ENCODE peak calls at places on chromosomes 2 and 18, in four cellular contexts. One of them, this sample, is unnamed.

GRCh38 chr18:12027480-12027879 is 46.2 kb downstream of the IMPA2 start:
- DNase-seq in sigmoid colon: peak; percentile 25
- DNase-seq in fibroblast of pulmonary artery: no peak
- DNase-seq in BJ: no peak
- DNase-seq in this sample: no peak

GRCh38 chr2:108910541-108911396 is 78.3 kb downstream of the EDAR start:
- DNase-seq in sigmoid colon: no peak
- DNase-seq in fibroblast of pulmonary artery: no peak
- DNase-seq in BJ: no peak
- DNase-seq in this sample: no peak

GRCh38 chr18:45962461-45962860 is 4.7 kb downstream of the EPG5 start:
- DNase-seq in sigmoid colon: no peak
- DNase-seq in fibroblast of pulmonary artery: peak; percentile 68
- DNase-seq in BJ: peak; percentile 25
- DNase-seq in this sample: peak; percentile 85

GRCh38 chr18:59884331-59884730 is 15.5 kb upstream of the PMAIP1 start:
- DNase-seq in sigmoid colon: no peak
- DNase-seq in fibroblast of pulmonary artery: no peak
- DNase-seq in BJ: no peak
- DNase-seq in this sample: no peak

GRCh38 chr18:80210312-80211083 is 36.8 kb downstream of the PARD6G start:
- DNase-seq in sigmoid colon: peak; percentile 11
- DNase-seq in fibroblast of pulmonary artery: no peak
- DNase-seq in BJ: no peak
- DNase-seq in this sample: no peak

GRCh38 chr18:3979024-3979423 is 476.1 kb downstream of the DLGAP1 start:
- DNase-seq in sigmoid colon: no peak
- DNase-seq in fibroblast of pulmonary artery: no peak
- DNase-seq in BJ: no peak
- DNase-seq in this sample: no peak

GRCh38 chr18:13437801-13438506 is 219.4 kb downstream of the LDLRAD4 start:
- DNase-seq in sigmoid colon: peak; percentile 33
- DNase-seq in fibroblast of pulmonary artery: no peak
- DNase-seq in BJ: no peak
- DNase-seq in this sample: no peak

GRCh38 chr2:237435844-237436590 is 22.1 kb upstream of the COL6A3 start:
- DNase-seq in sigmoid colon: no peak
- DNase-seq in fibroblast of pulmonary artery: peak; percentile 92
- DNase-seq in BJ: no peak
- DNase-seq in this sample: no peak

GRCh38 chr2:217919781-217920351 is 82.9 kb downstream of the TNS1 start:
- DNase-seq in sigmoid colon: peak; percentile 95
- DNase-seq in fibroblast of pulmonary artery: peak; percentile 89
- DNase-seq in BJ: no peak
- DNase-seq in this sample: no peak

GRCh38 chr2:152065945-152066344 is 32.9 kb downstream of the CACNB4 start:
- DNase-seq in sigmoid colon: no peak
- DNase-seq in fibroblast of pulmonary artery: no peak
- DNase-seq in BJ: no peak
- DNase-seq in this sample: no peak

GRCh38 chr2:240816584-240817495 is 3.2 kb downstream of the KIF1A start:
- DNase-seq in sigmoid colon: peak; percentile 57
- DNase-seq in fibroblast of pulmonary artery: no peak
- DNase-seq in BJ: no peak
- DNase-seq in this sample: no peak

GRCh38 chr18:63098014-63098981 is 221.3 kb downstream of the BCL2 start:
- DNase-seq in sigmoid colon: no peak
- DNase-seq in fibroblast of pulmonary artery: no peak
- DNase-seq in BJ: no peak
- DNase-seq in this sample: no peak

GRCh38 chr2:20424300-20425290 is 22.3 kb upstream of the RHOB start:
- DNase-seq in sigmoid colon: peak; percentile 76
- DNase-seq in fibroblast of pulmonary artery: peak; percentile 80
- DNase-seq in BJ: peak; percentile 73
- DNase-seq in this sample: no peak

GRCh38 chr18:36365836-36366775 is 68.6 kb downstream of the FHOD3 start:
- DNase-seq in sigmoid colon: no peak
- DNase-seq in fibroblast of pulmonary artery: no peak
- DNase-seq in BJ: no peak
- DNase-seq in this sample: no peak

GRCh38 chr2:234592541-234592940 is 95.7 kb upstream of the ARL4C start:
- DNase-seq in sigmoid colon: no peak
- DNase-seq in fibroblast of pulmonary artery: no peak
- DNase-seq in BJ: no peak
- DNase-seq in this sample: no peak

GRCh38 chr18:9348766-9349165 is 14.2 kb downstream of the TWSG1 start:
- DNase-seq in sigmoid colon: no peak
- DNase-seq in fibroblast of pulmonary artery: no peak
- DNase-seq in BJ: no peak
- DNase-seq in this sample: no peak

GRCh38 chr2:147925886-147926285 is 81.1 kb downstream of the ACVR2A start:
- DNase-seq in sigmoid colon: no peak
- DNase-seq in fibroblast of pulmonary artery: peak; percentile 74
- DNase-seq in BJ: no peak
- DNase-seq in this sample: no peak

GRCh38 chr2:100599566-100599965 is 36.8 kb downstream of the PDCL3 start:
- DNase-seq in sigmoid colon: no peak
- DNase-seq in fibroblast of pulmonary artery: no peak
- DNase-seq in BJ: no peak
- DNase-seq in this sample: no peak

GRCh38 chr18:45890606-45891005 is 65.1 kb downstream of the SIGLEC15 start:
- DNase-seq in sigmoid colon: no peak
- DNase-seq in fibroblast of pulmonary artery: no peak
- DNase-seq in BJ: no peak
- DNase-seq in this sample: no peak

GRCh38 chr2:109266998-109267854 is 138.2 kb downstream of the SH3RF3 start:
- DNase-seq in sigmoid colon: peak; percentile 62
- DNase-seq in fibroblast of pulmonary artery: peak; percentile 84
- DNase-seq in BJ: no peak
- DNase-seq in this sample: no peak

GRCh38 chr2:4246364-4247131 is 543.2 kb downstream of the DCDC2C start:
- DNase-seq in sigmoid colon: no peak
- DNase-seq in fibroblast of pulmonary artery: no peak
- DNase-seq in BJ: no peak
- DNase-seq in this sample: no peak

GRCh38 chr2:222677981-222678380 is 6.5 kb downstream of the MOGAT1 start:
- DNase-seq in sigmoid colon: no peak
- DNase-seq in fibroblast of pulmonary artery: no peak
- DNase-seq in BJ: no peak
- DNase-seq in this sample: no peak
- TF ChIP-seq CTCF in sigmoid colon: no peak
- TF ChIP-seq CTCF in fibroblast of pulmonary artery: no peak
- TF ChIP-seq CTCF in BJ: no peak
- TF ChIP-seq CTCF in this sample: peak; percentile 24

GRCh38 chr2:188410504-188411235 is 119.0 kb downstream of the GULP1 start:
- DNase-seq in sigmoid colon: no peak
- DNase-seq in fibroblast of pulmonary artery: peak; percentile 16
- DNase-seq in BJ: no peak
- DNase-seq in this sample: no peak
- H3K4me3 ChIP-seq in sigmoid colon: no peak overlapping the region
- H3K4me3 ChIP-seq in fibroblast of pulmonary artery: no peak overlapping the region
- H3K4me3 ChIP-seq in BJ: no peak overlapping the region
- H3K4me3 ChIP-seq in this sample: no peak overlapping the region

DNA sequence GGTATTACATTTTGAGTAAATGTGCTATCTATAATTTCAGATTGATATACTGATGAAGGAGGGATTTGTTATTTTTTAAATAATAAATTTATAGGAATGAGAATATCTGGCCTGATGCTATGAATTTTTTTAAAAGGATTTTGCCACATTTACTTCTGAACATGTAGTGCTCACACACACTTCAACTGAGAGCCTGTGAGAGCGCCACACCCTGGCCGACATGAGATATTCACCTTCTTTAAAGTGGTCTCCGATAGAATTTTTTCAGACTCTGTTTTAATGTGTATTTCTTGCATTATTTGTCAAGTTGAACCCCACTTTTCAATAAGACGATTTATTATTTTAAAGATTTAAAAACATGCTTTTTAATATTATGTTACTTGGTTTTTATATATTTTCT is 813.3 kb downstream of the DCC start:
- DNase-seq in sigmoid colon: no peak
- DNase-seq in fibroblast of pulmonary artery: peak; percentile 2
- DNase-seq in BJ: no peak
- DNase-seq in this sample: no peak
- TF ChIP-seq CTCF in sigmoid colon: no peak
- TF ChIP-seq CTCF in fibroblast of pulmonary artery: no peak
- TF ChIP-seq CTCF in BJ: no peak
- TF ChIP-seq CTCF in this sample: peak; percentile 31

GRCh38 chr2:233422649-233423435 is 68.5 kb downstream of the DGKD start:
- DNase-seq in sigmoid colon: no peak
- DNase-seq in fibroblast of pulmonary artery: no peak
- DNase-seq in BJ: no peak
- DNase-seq in this sample: no peak
- H3K4me3 ChIP-seq in sigmoid colon: no peak overlapping the region
- H3K4me3 ChIP-seq in fibroblast of pulmonary artery: no peak overlapping the region
- H3K4me3 ChIP-seq in BJ: no peak overlapping the region
- H3K4me3 ChIP-seq in this sample: no peak overlapping the region

GRCh38 chr18:68623342-68623741 is 91.6 kb downstream of the TMX3 start:
- DNase-seq in sigmoid colon: peak; percentile 66
- DNase-seq in fibroblast of pulmonary artery: peak; percentile 86
- DNase-seq in BJ: peak; percentile 9
- DNase-seq in this sample: peak; percentile 38
- TF ChIP-seq CTCF in sigmoid colon: peak; percentile 53
- TF ChIP-seq CTCF in fibroblast of pulmonary artery: peak; percentile 88
- TF ChIP-seq CTCF in BJ: peak; percentile 86
- TF ChIP-seq CTCF in this sample: peak; percentile 92

GRCh38 chr2:46945671-46946070 is 30.1 kb upstream of the MCFD2 start:
- DNase-seq in sigmoid colon: no peak
- DNase-seq in fibroblast of pulmonary artery: no peak
- DNase-seq in BJ: no peak
- DNase-seq in this sample: no peak

GRCh38 chr2:46939596-46940359 is 24.2 kb upstream of the MCFD2 start:
- DNase-seq in sigmoid colon: no peak
- DNase-seq in fibroblast of pulmonary artery: no peak
- DNase-seq in BJ: no peak
- DNase-seq in this sample: peak; percentile 54

GRCh38 chr2:46943881-46944798 is 28.5 kb upstream of the MCFD2 start:
- DNase-seq in sigmoid colon: no peak
- DNase-seq in fibroblast of pulmonary artery: no peak
- DNase-seq in BJ: no peak
- DNase-seq in this sample: no peak

GRCh38 chr2:46942143-46942526 is 26.5 kb upstream of the MCFD2 start:
- DNase-seq in sigmoid colon: no peak
- DNase-seq in fibroblast of pulmonary artery: no peak
- DNase-seq in BJ: no peak
- DNase-seq in this sample: no peak

GRCh38 chr2:46942891-46943626 is 27.5 kb upstream of the MCFD2 start:
- DNase-seq in sigmoid colon: no peak
- DNase-seq in fibroblast of pulmonary artery: no peak
- DNase-seq in BJ: no peak
- DNase-seq in this sample: no peak
- H3K4me3 ChIP-seq in sigmoid colon: peak overlapping the region; percentile 92
- H3K4me3 ChIP-seq in fibroblast of pulmonary artery: peak overlapping the region; percentile 91
- H3K4me3 ChIP-seq in BJ: peak overlapping the region; percentile 95
- H3K4me3 ChIP-seq in this sample: no peak overlapping the region

DNA sequence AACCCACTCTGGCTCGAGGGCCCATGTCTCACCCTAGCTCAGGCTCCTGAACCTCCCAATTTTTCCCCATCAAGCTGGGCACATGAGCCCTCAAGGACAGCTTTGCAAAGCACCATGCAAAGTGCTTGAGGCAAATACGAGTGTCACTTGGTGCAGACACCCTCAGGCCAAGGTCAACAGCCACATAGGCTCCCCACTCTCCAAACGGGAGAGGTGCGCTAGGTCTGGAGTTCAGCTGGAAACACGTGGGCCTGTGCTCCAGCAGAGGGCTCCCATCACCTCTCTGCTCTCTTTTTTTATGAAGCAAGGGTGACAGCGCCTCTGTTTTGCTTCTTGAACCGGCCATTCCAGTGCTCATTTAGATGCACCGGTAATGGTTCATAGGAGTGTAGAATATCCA is 11.9 kb upstream of the ARHGAP25 start:
- DNase-seq in sigmoid colon: no peak
- DNase-seq in fibroblast of pulmonary artery: peak; percentile 8
- DNase-seq in BJ: no peak
- DNase-seq in this sample: no peak
- TF ChIP-seq CTCF in sigmoid colon: no peak
- TF ChIP-seq CTCF in fibroblast of pulmonary artery: peak; percentile 5
- TF ChIP-seq CTCF in BJ: peak; percentile 5
- TF ChIP-seq CTCF in this sample: no peak

DNA sequence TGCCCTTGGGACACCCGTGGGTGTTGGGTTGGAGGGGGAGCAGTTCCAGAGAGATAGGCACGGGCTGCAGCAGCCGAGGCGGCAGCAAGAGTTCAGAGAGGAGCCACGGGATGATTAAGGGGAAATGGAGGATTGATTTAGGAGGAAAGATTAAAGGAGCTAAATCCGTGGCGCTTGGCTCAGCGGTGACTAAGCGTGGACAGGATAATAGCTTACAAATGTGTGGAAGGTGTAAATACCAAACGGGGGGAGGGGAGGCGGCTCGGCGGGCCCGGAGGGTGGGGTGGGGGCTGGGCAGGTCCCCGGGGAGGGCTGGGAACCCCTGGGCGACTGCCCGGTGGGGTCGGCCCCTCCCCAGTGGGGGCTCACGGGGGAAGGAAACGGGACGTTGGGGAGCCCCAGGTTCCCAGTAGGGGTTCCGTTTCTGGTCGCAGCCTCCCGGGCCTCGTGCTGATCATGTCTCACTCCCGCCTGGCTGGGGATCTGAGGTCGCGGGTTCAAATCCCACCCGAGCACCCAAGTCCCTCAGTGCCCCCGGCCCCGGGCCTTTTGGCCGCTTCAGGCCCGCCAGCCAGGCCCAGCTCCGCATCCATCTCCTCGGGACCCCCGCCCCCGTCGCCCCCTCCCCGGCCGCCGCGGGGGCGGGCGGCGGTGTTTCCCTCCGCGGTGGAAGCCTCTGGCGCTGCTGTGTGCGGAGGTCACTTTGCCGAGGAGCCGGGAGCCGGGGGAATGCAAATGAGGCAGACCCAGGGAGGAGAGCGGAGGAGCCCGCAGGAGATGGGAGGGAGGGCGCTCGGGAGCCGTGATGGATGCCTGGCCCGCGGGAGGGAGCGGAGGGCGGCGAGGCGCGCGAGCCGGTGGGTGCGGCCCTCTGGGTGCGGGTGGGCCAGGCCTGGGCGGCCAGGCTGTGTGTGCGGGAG is 8.1 kb downstream of the ASIC4 start:
- DNase-seq in sigmoid colon: peak; percentile 80
- DNase-seq in fibroblast of pulmonary artery: peak; percentile 46
- DNase-seq in BJ: peak; percentile 45
- DNase-seq in this sample: peak; percentile 67
- H3K4me3 ChIP-seq in sigmoid colon: peak overlapping the region; percentile 38
- H3K4me3 ChIP-seq in fibroblast of pulmonary artery: no peak overlapping the region
- H3K4me3 ChIP-seq in BJ: peak overlapping the region; percentile 12
- H3K4me3 ChIP-seq in this sample: no peak overlapping the region

GRCh38 chr18:76522551-76522950 is 27.5 kb upstream of the ZNF516 start:
- DNase-seq in sigmoid colon: no peak
- DNase-seq in fibroblast of pulmonary artery: no peak
- DNase-seq in BJ: no peak
- DNase-seq in this sample: no peak
- TF ChIP-seq CTCF in sigmoid colon: no peak
- TF ChIP-seq CTCF in fibroblast of pulmonary artery: no peak
- TF ChIP-seq CTCF in BJ: no peak
- TF ChIP-seq CTCF in this sample: no peak

DNA sequence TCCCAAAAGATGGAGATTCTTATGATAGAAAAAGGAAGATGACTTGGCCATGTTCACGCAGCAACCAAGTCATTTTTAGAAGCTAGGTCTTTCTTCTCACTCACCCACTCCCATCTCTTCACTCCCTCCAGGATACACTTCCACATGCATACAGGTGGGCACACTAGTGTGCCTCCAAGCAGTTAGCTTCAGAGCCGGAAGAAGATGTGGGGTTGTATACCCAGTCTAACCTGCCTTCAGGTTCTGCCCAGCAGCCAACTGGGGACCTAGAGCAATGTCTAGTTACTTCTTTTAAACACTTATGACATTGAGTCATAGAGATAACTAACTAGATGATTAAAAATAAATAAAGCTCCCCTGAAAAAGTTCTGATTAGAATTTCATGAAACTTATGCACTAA is 21.8 kb upstream of the TANK start:
- DNase-seq in sigmoid colon: no peak
- DNase-seq in fibroblast of pulmonary artery: no peak
- DNase-seq in BJ: no peak
- DNase-seq in this sample: no peak
- H3K4me3 ChIP-seq in sigmoid colon: no peak overlapping the region
- H3K4me3 ChIP-seq in fibroblast of pulmonary artery: peak overlapping the region; percentile 27
- H3K4me3 ChIP-seq in BJ: no peak overlapping the region
- H3K4me3 ChIP-seq in this sample: no peak overlapping the region

This sample was measured in retinal pigment epithelial cell.